ENCODE peak calls at places on chromosomes 4 and X, in eight cellular contexts. F is NCI-H146; Z is stromal cell of bone marrow; S is left cardiac atrium; C is cardiac fibroblast; V is activated CD4-positive, alpha-beta T cell treated with anti-CD3 and anti-CD28 coated beads, Interleukin-2, amount 10 ng/mL, durations not matched to agents 7 days and 5 days; Q is caudate nucleus; U is T47D. A is an unnamed sample.

GRCh38 chr4:56004235-56004634 is 55.5 kb downstream of the CEP135 start:
- DNase-seq in F (no peak), Z (no peak), S (no peak), C (no peak), V (no peak), Q (no peak), U (no peak), A (no peak)

GRCh38 chr4:182978152-182978827 is 61.1 kb upstream of the DCTD start:
- DNase-seq in F (no peak), Z (no peak), S (no peak), C (peak; percentile 24), V (no peak), Q (no peak), U (no peak), A (no peak)

GRCh38 chr4:60129740-60130139 is 1070.4 kb upstream of the ADGRL3 start:
- DNase-seq in F (no peak), Z (no peak), S (no peak), C (no peak), V (no peak), Q (no peak), U (no peak), A (no peak)

GRCh38 chrX:23634181-23634580 is 33.1 kb upstream of the PRDX4 start:
- DNase-seq in F (no peak), Z (no peak), S (no peak), C (peak; percentile 0), V (no peak), Q (no peak), U (peak; percentile 41), A (no peak)

GRCh38 chrX:46485897-46486296 is 59.3 kb downstream of the ZNF674 start:
- DNase-seq in F (no peak), Z (no peak), S (no peak), C (no peak), V (peak; percentile 33), Q (no peak), U (no peak), A (no peak)

GRCh38 chr4:98653890-98654867 is 4.2 kb downstream of the TSPAN5 start:
- DNase-seq in F (no peak), Z (peak; percentile 77), S (no peak), C (peak; percentile 88), V (no peak), Q (no peak), U (no peak), A (no peak)

GRCh38 chr4:31160146-31160545 is 440.0 kb downstream of the PCDH7 start:
- DNase-seq in F (no peak), Z (no peak), S (no peak), C (no peak), V (no peak), Q (no peak), U (no peak), A (no peak)

GRCh38 chr4:142383800-142384470 is 462.2 kb downstream of the INPP4B start:
- DNase-seq in F (no peak), Z (no peak), S (no peak), C (no peak), V (no peak), Q (no peak), U (no peak), A (no peak)

GRCh38 chr4:46648088-46648744 is 258.3 kb upstream of the GABRA2 start:
- DNase-seq in F (peak; percentile 23), Z (no peak), S (no peak), C (peak; percentile 67), V (peak; percentile 24), Q (no peak), U (peak; percentile 91), A (no peak)

GRCh38 chr4:108685036-108685686 is 34.8 kb downstream of the OSTC start:
- DNase-seq in F (no peak), Z (peak; percentile 9), S (no peak), C (peak; percentile 23), V (no peak), Q (no peak), U (no peak), A (no peak)

GRCh38 chrX:18883234-18883960 is 100.5 kb downstream of the PHKA2 start:
- DNase-seq in F (no peak), Z (no peak), S (peak; percentile 66), C (no peak), V (no peak), Q (no peak), U (peak; percentile 14), A (no peak)

GRCh38 chrX:95382799-95383198 is 1301.8 kb upstream of the DIAPH2 start:
- DNase-seq in F (no peak), Z (no peak), S (no peak), C (no peak), V (no peak), Q (no peak), U (no peak), A (no peak)

GRCh38 chr4:124111922-124112321 is 600.6 kb downstream of the ANKRD50 start:
- DNase-seq in F (peak; percentile 45), Z (peak; percentile 75), S (no peak), C (peak; percentile 95), V (no peak), Q (no peak), U (peak; percentile 67), A (peak; percentile 15)

GRCh38 chrX:1582686-1583437 is 8.5 kb upstream of the AKAP17A start:
- DNase-seq in F (no peak), Z (no peak), S (no peak), C (no peak), V (peak; percentile 67), Q (no peak), U (peak; percentile 26), A (no peak)

GRCh38 chr4:184434496-184435066 is 39.8 kb downstream of the IRF2 start:
- DNase-seq in F (no peak), Z (no peak), S (no peak), C (no peak), V (no peak), Q (no peak), U (no peak), A (no peak)

GRCh38 chr4:120718979-120719566 is 203.5 kb downstream of the PRDM5 start:
- DNase-seq in F (peak; percentile 30), Z (peak; percentile 20), S (peak; percentile 29), C (peak; percentile 68), V (peak; percentile 8), Q (no peak), U (peak; percentile 56), A (no peak)

GRCh38 chr4:38281416-38282071 is 321.3 kb downstream of the PTTG2 start:
- DNase-seq in F (no peak), Z (no peak), S (no peak), C (peak; percentile 65), V (no peak), Q (no peak), U (no peak), A (no peak)

GRCh38 chr4:159770398-159770797 is 667.5 kb downstream of the RAPGEF2 start:
- DNase-seq in F (no peak), Z (no peak), S (no peak), C (no peak), V (no peak), Q (no peak), U (peak; percentile 59), A (no peak)

GRCh38 chrX:141760761-141761160 is 62.2 kb upstream of the SPANXD start:
- DNase-seq in F (no peak), Z (no peak), S (no peak), C (no peak), V (no peak), Q (no peak), U (no peak), A (no peak)

GRCh38 chr4:16450724-16451123 is 224.5 kb upstream of the TAPT1 start:
- DNase-seq in F (no peak), Z (no peak), S (no peak), C (peak; percentile 15), V (no peak), Q (no peak), U (no peak), A (no peak)

GRCh38 chr4:57424231-57424897 is 314.2 kb upstream of the IGFBP7 start:
- DNase-seq in F (no peak), Z (peak; percentile 89), S (peak; percentile 53), C (peak; percentile 88), V (no peak), Q (no peak), U (peak; percentile 6), A (no peak)

GRCh38 chr4:5471206-5471605 is 237.2 kb downstream of the EVC2 start:
- DNase-seq in F (no peak), Z (no peak), S (no peak), C (no peak), V (no peak), Q (no peak), U (no peak), A (no peak)

GRCh38 chr4:111283066-111283677 is 660.3 kb upstream of the PITX2 start:
- DNase-seq in F (peak; percentile 3), Z (peak; percentile 28), S (peak; percentile 21), C (peak; percentile 67), V (peak; percentile 49), Q (no peak), U (peak; percentile 66), A (peak; percentile 3)

GRCh38 chrX:50180073-50180940 is 20.5 kb downstream of the AKAP4 start:
- DNase-seq in F (no peak), Z (no peak), S (no peak), C (no peak), V (no peak), Q (no peak), U (peak; percentile 78), A (no peak)

GRCh38 chr4:95190751-95191436 is 357.9 kb downstream of the UNC5C start:
- DNase-seq in F (no peak), Z (no peak), S (no peak), C (no peak), V (no peak), Q (no peak), U (peak; percentile 15), A (no peak)